ENCODE peak calls at places on chromosomes 16 and 17, in six cellular contexts. B is neuronal stem cell, Y is H1, K is IMR-90, G is mesenchymal stem cell, I is trophoblast cell. E is an unnamed sample.

GRCh38 chr16:48895142-48895541 is 285.2 kb upstream of the N4BP1 start:
- DNase-seq in B (no peak), Y (no peak), K (no peak), G (no peak), I (no peak), E (no peak)

GRCh38 chr16:35730251-35730650 is 2270.8 kb downstream of the TP53TG3F start:
- DNase-seq in B (no peak), Y (no peak), K (no peak), G (no peak), I (no peak), E (no peak)

GRCh38 chr17:32285770-32286517 is 20.3 kb downstream of the RHBDL3 start:
- DNase-seq in B (no peak), Y (no peak), K (no peak), G (no peak), I (no peak), E (no peak)

GRCh38 chr17:28338056-28338768 is 2.7 kb downstream of the TNFAIP1 start:
- DNase-seq in B (no peak), Y (no peak), K (peak; percentile 86), G (peak; percentile 95), I (no peak), E (no peak)

GRCh38 chr17:20191066-20191465 is 181.9 kb downstream of the SPECC1 start:
- DNase-seq in B (no peak), Y (no peak), K (peak; percentile 98), G (peak; percentile 88), I (peak; percentile 8), E (no peak)

GRCh38 chr17:64216385-64217248 is 46.4 kb downstream of the TEX2 start:
- DNase-seq in B (no peak), Y (peak; percentile 55), K (peak; percentile 32), G (no peak), I (peak; percentile 33), E (peak; percentile 78)

GRCh38 chr17:72370819-72371218 is 250.0 kb downstream of the SOX9 start:
- DNase-seq in B (no peak), Y (no peak), K (peak; percentile 88), G (peak; percentile 54), I (no peak), E (no peak)

GRCh38 chr16:50679676-50680555 is 1.2 kb downstream of the SNX20 start:
- DNase-seq in B (no peak), Y (no peak), K (no peak), G (no peak), I (no peak), E (no peak)

GRCh38 chr16:67441289-67441753 is 10.4 kb downstream of the HSD11B2 start:
- DNase-seq in B (no peak), Y (no peak), K (no peak), G (no peak), I (no peak), E (no peak)

GRCh38 chr17:19304209-19304608 is 58.3 kb downstream of the B9D1 start:
- DNase-seq in B (no peak), Y (no peak), K (peak; percentile 79), G (peak; percentile 88), I (peak; percentile 34), E (no peak)

GRCh38 chr17:41801374-41802062 is 10.2 kb downstream of the P3H4 start:
- DNase-seq in B (peak; percentile 77), Y (peak; percentile 97), K (peak; percentile 72), G (peak; percentile 80), I (peak; percentile 94), E (peak; percentile 92)

GRCh38 chr16:396605-397004 is 394 bp upstream of the NME4 start:
- DNase-seq in B (no peak), Y (peak; percentile 69), K (peak; percentile 41), G (peak; percentile 86), I (peak; percentile 56), E (peak; percentile 80)

GRCh38 chr17:34318474-34318873 is 761 bp upstream of the CCL8 start:
- DNase-seq in B (no peak), Y (peak; percentile 56), K (no peak), G (no peak), I (no peak), E (peak; percentile 73)

GRCh38 chr17:607341-608060 is 107.1 kb downstream of the VPS53 start:
- DNase-seq in B (no peak), Y (no peak), K (peak; percentile 22), G (peak; percentile 32), I (no peak), E (no peak)

DNA sequence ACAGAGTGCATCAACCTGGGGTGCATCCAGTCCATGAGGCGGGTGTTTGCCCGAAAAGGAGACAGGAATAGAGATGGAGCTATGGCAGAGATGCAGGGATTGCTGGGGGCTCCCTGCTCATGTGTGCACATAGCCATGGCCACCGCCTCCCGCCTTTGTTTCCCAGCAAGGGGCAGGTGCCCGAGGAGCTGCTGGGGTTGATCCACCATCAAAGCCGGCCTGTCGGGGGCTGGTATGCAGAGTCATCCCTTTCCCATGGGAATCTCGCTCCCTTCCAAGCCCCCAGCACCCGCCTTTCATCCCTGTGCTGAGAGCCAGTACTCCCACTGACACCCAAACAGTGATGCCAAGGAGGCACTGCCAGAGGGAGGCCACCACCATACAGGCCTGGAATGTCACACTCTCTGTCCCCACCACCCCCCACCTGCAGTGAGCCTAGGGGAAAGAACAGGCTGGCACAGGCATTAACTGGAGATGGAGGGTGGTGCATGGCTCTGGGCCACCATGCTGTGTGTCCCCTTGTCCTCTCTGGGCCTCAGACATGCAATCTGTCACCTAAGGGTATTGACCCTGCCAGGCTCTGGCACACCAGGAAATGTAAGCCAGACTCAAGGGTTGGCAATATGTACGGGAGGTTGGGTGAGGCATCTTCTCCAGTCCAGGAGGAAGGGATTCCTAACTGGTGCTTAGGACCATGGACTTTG is 65.1 kb downstream of the SREBF1 start:
- DNase-seq in B (no peak), Y (no peak), K (no peak), G (no peak), I (no peak), E (no peak)
- H2BK120ac ChIP-seq in B (no peak overlapping the region), Y (no peak overlapping the region), K (no peak overlapping the region), G (no peak overlapping the region), I (no peak overlapping the region), E (no peak overlapping the region)

GRCh38 chr17:45743626-45744326 is 40.3 kb upstream of the CRHR1 start:
- DNase-seq in B (no peak), Y (no peak), K (no peak), G (no peak), I (no peak), E (no peak)

GRCh38 chr17:45739786-45740185 is 44.3 kb upstream of the CRHR1 start:
- DNase-seq in B (no peak), Y (no peak), K (no peak), G (no peak), I (no peak), E (no peak)

GRCh38 chr17:45745843-45746494 is 38.2 kb upstream of the CRHR1 start:
- DNase-seq in B (no peak), Y (no peak), K (no peak), G (no peak), I (no peak), E (peak; percentile 64)

GRCh38 chr17:45740553-45741330 is 43.4 kb upstream of the CRHR1 start:
- DNase-seq in B (peak; percentile 87), Y (peak; percentile 81), K (peak; percentile 13), G (peak; percentile 38), I (no peak), E (peak; percentile 99)

DNA sequence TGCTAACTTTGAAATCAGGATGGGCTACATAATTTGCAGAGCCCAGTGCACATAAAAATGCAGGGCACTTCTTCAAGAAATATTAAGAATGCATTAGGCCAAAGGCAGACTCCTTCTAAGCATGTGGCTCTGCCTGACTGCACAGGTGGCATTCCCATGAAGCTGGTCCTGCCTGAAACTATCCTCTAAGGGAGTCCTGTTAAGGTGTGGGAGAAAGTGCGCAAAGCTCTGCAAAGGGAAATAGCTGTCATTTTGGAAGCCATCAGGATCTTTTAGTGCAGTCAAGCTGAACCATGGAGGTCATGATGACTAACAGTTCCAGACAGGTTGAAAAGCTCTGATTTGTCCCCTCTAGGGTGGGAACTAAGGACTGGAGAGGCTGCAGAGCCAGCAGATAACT is 41.9 kb upstream of the CRHR1 start:
- DNase-seq in B (no peak), Y (no peak), K (no peak), G (no peak), I (no peak), E (no peak)
- H2AFZ ChIP-seq in B (no peak overlapping the region), Y (no peak overlapping the region), K (no peak overlapping the region), G (no peak overlapping the region), I (no peak overlapping the region), E (no peak overlapping the region)

GRCh38 chr16:31471241-31471874 is 594 bp upstream of the TGFB1I1 start:
- DNase-seq in B (no peak), Y (no peak), K (peak; percentile 17), G (peak; percentile 32), I (no peak), E (no peak)
- H3K27me3 ChIP-seq in B (peaks cover 54% of the 10 kb centered on the region), Y (peaks cover 29% of the 10 kb centered on the region), K (no peaks in the 10 kb centered on the region), G (no peaks in the 10 kb centered on the region), I (peaks cover 6% of the 10 kb centered on the region), E (no peaks in the 10 kb centered on the region)

DNA sequence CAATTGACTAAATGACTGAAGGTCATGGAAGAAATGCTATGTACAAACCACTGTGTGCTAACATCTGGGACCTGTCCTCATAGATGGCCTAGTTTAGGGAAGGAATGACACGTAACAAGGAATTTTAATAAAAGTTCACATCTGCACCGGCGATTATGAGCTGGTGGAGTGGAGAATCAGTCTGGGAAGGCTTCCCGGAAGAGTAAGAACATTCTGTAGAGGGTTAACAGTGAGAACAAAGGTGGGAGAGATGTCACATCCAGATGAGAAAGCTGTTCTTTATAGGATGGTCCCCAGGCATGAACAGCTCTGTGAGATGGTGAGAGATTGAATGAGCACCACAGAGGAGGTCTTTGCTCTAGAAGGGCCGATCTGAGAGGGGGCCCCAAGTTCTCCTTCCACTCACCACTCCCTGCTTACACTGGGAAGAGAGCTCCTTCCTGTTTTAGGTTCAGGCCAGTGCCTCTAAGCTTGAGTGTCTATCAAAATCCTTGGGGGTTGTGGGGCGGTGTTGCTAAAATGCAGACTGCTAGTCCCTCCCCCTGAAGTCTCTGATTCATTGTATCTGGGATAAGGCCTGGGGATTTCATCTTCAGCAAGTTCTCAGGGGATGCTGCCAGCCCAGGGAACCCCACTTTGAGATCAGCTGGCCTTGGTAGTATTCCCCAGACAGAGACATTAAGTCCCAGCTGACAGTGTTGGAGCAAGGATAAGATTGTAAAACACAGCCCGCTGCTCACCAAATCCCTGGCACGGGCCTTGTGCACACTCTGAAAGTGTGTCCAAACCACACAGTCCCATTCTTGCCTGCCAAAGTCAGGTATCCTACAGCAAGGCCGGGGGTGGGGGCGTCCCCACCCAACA is 294.7 kb upstream of the MAF start:
- DNase-seq in B (no peak), Y (no peak), K (no peak), G (no peak), I (no peak), E (no peak)
- H2BK120ac ChIP-seq in B (no peak overlapping the region), Y (no peak overlapping the region), K (no peak overlapping the region), G (no peak overlapping the region), I (no peak overlapping the region), E (no peak overlapping the region)

GRCh38 chr17:1649844-1650409 is at the start of gene RILP:
- DNase-seq in B (no peak), Y (peak; percentile 70), K (no peak), G (no peak), I (peak; percentile 80), E (peak; percentile 85)
- H2AFZ ChIP-seq in B (peak within 1 kb of the TSS; percentile 89), Y (peak within 1 kb of the TSS; percentile 64), K (peak within 1 kb of the TSS; percentile 94), G (peak within 1 kb of the TSS; percentile 11), I (peak within 1 kb of the TSS; percentile 28), E (no peak within 1 kb of the TSS)

GRCh38 chr17:76075364-76076099 is 951 bp downstream of the GALR2 start:
- DNase-seq in B (no peak), Y (peak; percentile 81), K (no peak), G (peak; percentile 30), I (no peak), E (peak; percentile 79)
- H3K27me3 ChIP-seq in B (peaks cover 65% of the 10 kb centered on the region), Y (peaks cover 65% of the 10 kb centered on the region), K (peaks cover 66% of the 10 kb centered on the region), G (peaks cover 72% of the 10 kb centered on the region), I (peaks cover 55% of the 10 kb centered on the region), E (peaks cover 58% of the 10 kb centered on the region)

GRCh38 chr16:30533748-30534367 is 800 bp downstream of the ZNF747 start:
- DNase-seq in B (no peak), Y (peak; percentile 54), K (no peak), G (no peak), I (no peak), E (no peak)
- H2BK120ac ChIP-seq in B (peak overlapping the region; percentile 40), Y (no peak overlapping the region), K (no peak overlapping the region), G (peak overlapping the region; percentile 77), I (peak overlapping the region; percentile 67), E (no peak overlapping the region)